ENCODE peak calls at places on chromosomes 16 and 17, in eight cellular contexts. A is adrenal gland, Z is pulmonary artery endothelial cell, R is pancreas, M is DMS153, I is PC-9, C is GM06990, F is NCI-H1092. W is an unnamed sample.

GRCh38 chr16:72913551-72913950 is 134.4 kb downstream of the ZFHX3 start:
- DNase-seq in A (no peak), Z (no peak), R (no peak), M (no peak), I (peak), C (no peak), F (no peak), W (no peak)

GRCh38 chr17:41813039-41813680 is 356 bp downstream of the FKBP10 start:
- DNase-seq in A (no peak), Z (no peak), R (no peak), M (no peak), I (no peak), C (no peak), F (no peak), W (no peak)

GRCh38 chr17:21467739-21468490 is 91.8 kb downstream of the KCNJ12 start:
- DNase-seq in A (no peak), Z (no peak), R (no peak), M (no peak), I (no peak), C (no peak), F (no peak), W (no peak)

GRCh38 chr16:79843631-79844043 is 243.1 kb upstream of the MAF start:
- DNase-seq in A (no peak), Z (no peak), R (no peak), M (no peak), I (no peak), C (peak), F (no peak), W (no peak)

GRCh38 chr17:39740357-39741111 is 2.8 kb downstream of the GRB7 start:
- DNase-seq in A (no peak), Z (no peak), R (peak), M (peak), I (peak), C (no peak), F (no peak), W (peak)

GRCh38 chr16:27813591-27813990 is 249.9 kb downstream of the GSG1L start:
- DNase-seq in A (no peak), Z (no peak), R (no peak), M (no peak), I (no peak), C (no peak), F (no peak), W (no peak)

GRCh38 chr17:37791434-37791833 is 46.6 kb upstream of the HNF1B start:
- DNase-seq in A (peak), Z (no peak), R (no peak), M (no peak), I (no peak), C (peak), F (no peak), W (no peak)

GRCh38 chr16:81996664-81997529 is 14.4 kb downstream of the SDR42E1 start:
- DNase-seq in A (no peak), Z (peak), R (no peak), M (no peak), I (no peak), C (no peak), F (no peak), W (no peak)

GRCh38 chr16:84444476-84444875 is 60.0 kb downstream of the MEAK7 start:
- DNase-seq in A (no peak), Z (no peak), R (no peak), M (no peak), I (no peak), C (no peak), F (no peak), W (no peak)

GRCh38 chr17:70053241-70054234 is 21.5 kb upstream of the KCNJ16 start:
- DNase-seq in A (peak), Z (no peak), R (no peak), M (no peak), I (no peak), C (no peak), F (no peak), W (no peak)

GRCh38 chr17:16352303-16352837 is 899 bp downstream of the CENPV start:
- DNase-seq in A (peak), Z (no peak), R (peak), M (peak), I (no peak), C (peak), F (peak), W (peak)

GRCh38 chr16:71474864-71475263 is 12.8 kb upstream of the ZNF23 start:
- DNase-seq in A (no peak), Z (no peak), R (no peak), M (no peak), I (peak), C (no peak), F (no peak), W (no peak)

GRCh38 chr16:65342231-65342866 is 220.5 kb upstream of the CDH11 start:
- DNase-seq in A (no peak), Z (no peak), R (no peak), M (no peak), I (no peak), C (no peak), F (no peak), W (no peak)

GRCh38 chr17:48335168-48335567 is 94.8 kb downstream of the SKAP1 start:
- DNase-seq in A (no peak), Z (no peak), R (no peak), M (no peak), I (no peak), C (no peak), F (no peak), W (no peak)

GRCh38 chr16:56116577-56116964 is 74.7 kb upstream of the GNAO1 start:
- DNase-seq in A (no peak), Z (no peak), R (no peak), M (no peak), I (no peak), C (no peak), F (no peak), W (no peak)

GRCh38 chr17:49580055-49580721 is 4.5 kb downstream of the NXPH3 start:
- DNase-seq in A (no peak), Z (no peak), R (no peak), M (no peak), I (peak), C (no peak), F (no peak), W (no peak)

GRCh38 chr17:67151717-67152116 is 93.3 kb downstream of the HELZ start:
- DNase-seq in A (no peak), Z (no peak), R (no peak), M (no peak), I (no peak), C (no peak), F (no peak), W (no peak)

GRCh38 chr16:89453662-89454321 is 36.6 kb downstream of the ANKRD11 start:
- DNase-seq in A (peak), Z (peak), R (peak), M (no peak), I (no peak), C (no peak), F (no peak), W (peak)

GRCh38 chr16:85969591-85969990 is 70.6 kb downstream of the IRF8 start:
- DNase-seq in A (no peak), Z (no peak), R (no peak), M (no peak), I (no peak), C (no peak), F (no peak), W (no peak)

GRCh38 chr16:72875291-72876036 is 172.5 kb downstream of the ZFHX3 start:
- DNase-seq in A (no peak), Z (no peak), R (no peak), M (no peak), I (peak), C (no peak), F (no peak), W (no peak)

W was measured in thyroid gland.